ENCODE peak calls at places on chromosomes 13 and 19, in four cellular contexts. M, G, Y and I are unnamed samples.

GRCh38 chr19:46495789-46496099 is at the start of gene PNMA8B:
- DNase-seq in G (peak), M (peak), Y (peak), I (peak)

GRCh38 chr13:101474419-101474957 is 22.0 kb downstream of the ITGBL1 start:
- DNase-seq in G (no peak), Y (no peak), M (peak), I (peak)

GRCh38 chr19:31111741-31112140 is 237.5 kb downstream of the TSHZ3 start:
- DNase-seq in G (no peak), Y (no peak), M (no peak), I (no peak)

GRCh38 chr19:18651738-18652137 is 14.9 kb downstream of the KLHL26 start:
- DNase-seq in M (no peak), Y (no peak), G (no peak), I (no peak)

GRCh38 chr13:99078014-99078771 is 100.3 kb upstream of the DOCK9 start:
- DNase-seq in G (no peak), M (no peak), Y (no peak), I (no peak)

GRCh38 chr13:35797946-35798345 is 321.5 kb upstream of the MAB21L1 start:
- DNase-seq in M (no peak), G (no peak), Y (no peak), I (no peak)

GRCh38 chr13:79647518-79647917 is 166.6 kb downstream of the NDFIP2 start:
- DNase-seq in Y (no peak), G (no peak), M (no peak), I (no peak)

GRCh38 chr13:89470901-89471300 is 1799.7 kb downstream of the SLITRK5 start:
- DNase-seq in Y (no peak), M (no peak), G (no peak), I (no peak)

GRCh38 chr13:111204438-111205177 is 89.5 kb downstream of the ARHGEF7 start:
- DNase-seq in Y (no peak), M (no peak), G (peak), I (no peak)

GRCh38 chr19:13234518-13234917 is 84.3 kb downstream of the IER2 start:
- DNase-seq in M (peak), Y (peak), G (peak), I (no peak)

GRCh38 chr19:8494158-8494557 is 8.3 kb downstream of the PRAM1 start:
- DNase-seq in Y (no peak), M (peak), G (no peak), I (no peak)

GRCh38 chr13:98225036-98225940 is 48.2 kb upstream of the RNF113B start:
- DNase-seq in Y (no peak), M (peak), G (no peak), I (no peak)

GRCh38 chr19:32519023-32519422 is 62.0 kb upstream of the PDCD5 start:
- DNase-seq in G (no peak), M (no peak), Y (peak), I (no peak)

GRCh38 chr13:99150575-99151370 is 49.9 kb upstream of the UBAC2 start:
- DNase-seq in M (no peak), Y (no peak), G (no peak), I (no peak)

GRCh38 chr13:71021810-71022422 is 845.1 kb downstream of the DACH1 start:
- DNase-seq in Y (no peak), G (no peak), M (no peak), I (no peak)

GRCh38 chr19:41698746-41699230 is 9.6 kb upstream of the CEACAM5 start:
- DNase-seq in Y (no peak), M (no peak), G (no peak), I (no peak)

GRCh38 chr19:6127716-6128335 is 7.6 kb upstream of the ACSBG2 start:
- DNase-seq in Y (no peak), G (no peak), M (no peak), I (no peak)

GRCh38 chr19:30923096-30923495 is 426.1 kb downstream of the TSHZ3 start:
- DNase-seq in Y (no peak), M (no peak), G (no peak), I (no peak)

GRCh38 chr19:16654621-16655020 is 5.3 kb downstream of the SMIM7 start:
- DNase-seq in Y (no peak), M (no peak), G (no peak), I (no peak)

GRCh38 chr13:83221813-83222241 is 660.4 kb downstream of the SLITRK1 start:
- DNase-seq in M (no peak), G (no peak), Y (peak), I (no peak)

GRCh38 chr13:73981595-73981994 is 152.6 kb downstream of the KLF12 start:
- DNase-seq in G (no peak), Y (no peak), M (no peak), I (no peak)

GRCh38 chr19:15072930-15073647 is 8.9 kb upstream of the OR1I1 start:
- DNase-seq in Y (no peak), G (no peak), M (no peak), I (no peak)

GRCh38 chr19:13056052-13056660 is 46.5 kb downstream of the LYL1 start:
- DNase-seq in G (peak), Y (no peak), M (no peak), I (no peak)

GRCh38 chr13:38386421-38386820 is 36.8 kb downstream of the UFM1 start:
- DNase-seq in M (no peak), G (no peak), Y (no peak), I (no peak)
- H3K27ac ChIP-seq in M (no peak), G (no peak), Y (no peak), I (no peak)

DNA sequence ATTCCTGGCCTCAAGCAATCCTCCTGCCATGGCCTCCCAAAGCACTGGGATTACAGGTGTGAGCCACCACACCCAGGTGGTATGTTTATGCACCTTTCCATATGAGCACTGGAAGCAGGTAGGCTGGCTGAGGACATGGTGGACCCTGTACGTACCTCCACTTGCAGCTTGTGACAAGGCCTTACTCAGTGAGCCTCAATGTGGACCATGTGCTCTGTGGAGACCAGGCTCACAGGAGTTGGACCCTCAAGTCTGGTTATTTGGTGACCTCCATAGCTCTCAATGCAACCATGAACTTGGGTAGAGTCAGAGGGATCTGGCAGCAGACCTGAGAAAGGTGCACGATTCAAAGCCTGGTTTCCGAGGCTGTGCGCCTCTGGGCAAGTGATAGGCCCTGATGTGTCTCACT is 5.5 kb downstream of the ACP4 start:
- DNase-seq in G (no peak), Y (no peak), M (no peak), I (no peak)
- H3K27ac ChIP-seq in G (no peak), Y (no peak), M (no peak), I (no peak)

GRCh38 chr19:55256562-55257460 is 2.0 kb downstream of the PPP6R1 start:
- DNase-seq in M (no peak), Y (no peak), G (no peak), I (no peak)
- H3K27ac ChIP-seq in M (peak), Y (peak), G (peak), I (peak)

GRCh38 chr13:57003682-57004081 is 137.0 kb upstream of the PRR20A start:
- DNase-seq in M (no peak), G (no peak), Y (no peak), I (no peak)
- H3K27ac ChIP-seq in M (no peak), G (no peak), Y (no peak), I (no peak)

DNA sequence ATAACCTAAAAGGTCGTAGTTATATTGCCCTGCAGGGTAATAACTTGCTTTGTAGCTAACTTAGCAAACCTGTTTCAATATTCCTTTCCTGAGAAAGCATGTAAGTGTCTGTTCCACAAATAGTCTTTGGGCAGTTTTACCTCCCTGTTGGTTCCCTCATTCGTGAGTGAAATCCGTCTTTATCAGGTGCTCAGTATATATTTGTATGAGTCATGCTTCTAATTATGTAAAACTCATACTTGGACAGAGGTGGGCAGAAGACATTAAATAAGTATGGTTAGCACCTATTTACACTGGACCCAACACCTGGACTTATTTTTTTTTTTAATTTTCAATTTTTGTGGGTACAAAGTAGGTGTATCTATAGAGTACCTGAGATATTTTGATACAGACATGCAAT is 44.9 kb upstream of the MEDAG start:
- DNase-seq in M (no peak), G (no peak), Y (no peak), I (no peak)
- H3K27ac ChIP-seq in M (no peak), G (no peak), Y (no peak), I (no peak)

DNA sequence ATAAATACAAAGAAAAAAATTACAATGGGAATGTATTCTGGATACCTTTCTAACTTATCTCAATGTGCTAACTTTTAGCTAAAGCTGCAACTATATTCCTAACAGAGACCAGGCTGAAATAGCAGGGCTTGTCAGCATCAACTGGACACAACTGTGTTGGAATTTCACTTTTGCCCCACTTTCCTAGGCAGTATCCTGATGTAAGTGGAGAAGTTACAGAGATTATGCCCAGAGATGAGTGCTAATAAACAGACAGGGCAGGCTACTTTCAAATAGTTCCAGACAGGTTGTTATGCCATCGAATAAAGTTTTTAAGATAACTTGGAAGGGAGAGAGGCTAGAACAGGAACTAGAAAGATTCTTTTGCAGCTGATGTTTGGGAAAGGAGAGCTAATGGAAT is 201.9 kb downstream of the KCTD12 start:
- DNase-seq in Y (no peak), M (no peak), G (no peak), I (no peak)
- H3K27ac ChIP-seq in Y (no peak), M (no peak), G (no peak), I (no peak)

GRCh38 chr19:43738780-43739211 is 16.0 kb downstream of the SMG9 start:
- DNase-seq in Y (no peak), G (no peak), M (no peak), I (no peak)
- H3K27ac ChIP-seq in Y (no peak), G (peak), M (no peak), I (no peak)